ENCODE peak calls at places on chromosomes 12 and 14, in nine cellular contexts. B is mucosa of descending colon, R is lung, J is upper lobe of left lung, M is endothelial cell of umbilical vein, A is heart left ventricle, E is mammary epithelial cell, G is cardiac muscle cell, S is transverse colon. C is an unnamed sample.

GRCh38 chr14:71586131-71586893 is 345.9 kb upstream of the RGS6 start:
- DNase-seq in B (no peak), S (no peak), R (no peak), A (no peak), E (peak; percentile 16), G (peak; percentile 64), J (no peak), M (no peak), C (no peak)

GRCh38 chr12:99024191-99024590 is 379.1 kb downstream of the APAF1 start:
- DNase-seq in R (no peak), B (no peak), A (no peak), S (no peak), E (no peak), G (no peak), M (no peak), J (no peak), C (no peak)

GRCh38 chr12:118922405-118922804 is 58.9 kb upstream of the SRRM4 start:
- DNase-seq in S (no peak), M (no peak), E (no peak), B (no peak), A (no peak), R (no peak), J (no peak), G (peak; percentile 69), C (no peak)

GRCh38 chr12:1047898-1048660 is 57.1 kb downstream of the ERC1 start:
- DNase-seq in S (no peak), M (peak; percentile 47), R (no peak), J (no peak), E (peak; percentile 16), G (no peak), A (no peak), B (no peak), C (no peak)

GRCh38 chr12:58148405-58148804 is 207.0 kb downstream of the ATP23 start:
- DNase-seq in J (no peak), M (peak; percentile 94), R (no peak), B (no peak), A (no peak), S (no peak), E (peak; percentile 84), G (no peak), C (no peak)

GRCh38 chr12:69645031-69645430 is 34.3 kb upstream of the LRRC10 start:
- DNase-seq in B (no peak), M (no peak), G (no peak), J (no peak), E (peak; percentile 13), R (no peak), A (no peak), S (no peak), C (no peak)

GRCh38 chr12:5514016-5514415 is 82.1 kb downstream of the NTF3 start:
- DNase-seq in R (no peak), G (no peak), M (no peak), S (no peak), B (no peak), E (no peak), J (no peak), A (no peak), C (no peak)

GRCh38 chr12:95169368-95169767 is 47.9 kb downstream of the FGD6 start:
- DNase-seq in A (no peak), R (no peak), G (no peak), S (peak; percentile 61), E (peak; percentile 77), M (peak; percentile 96), J (no peak), B (no peak), C (no peak)

GRCh38 chr12:62347922-62348650 is 87.9 kb downstream of the USP15 start:
- DNase-seq in S (no peak), R (no peak), M (no peak), B (no peak), J (no peak), G (no peak), E (no peak), A (no peak), C (no peak)

GRCh38 chr12:101021911-101022388 is 188.1 kb downstream of the SLC5A8 start:
- DNase-seq in G (no peak), M (peak; percentile 76), R (no peak), E (peak; percentile 79), B (no peak), A (no peak), J (no peak), S (no peak), C (no peak)

GRCh38 chr14:92793709-92794546 is at the start of gene GOLGA5:
- DNase-seq in M (peak; percentile 99), R (peak; percentile 96), G (peak; percentile 98), B (peak; percentile 99), E (peak; percentile 97), J (peak; percentile 100), S (peak; percentile 99), A (peak; percentile 98), C (peak; percentile 97)
- TF ChIP-seq CTCF in M (no peak), R (peak; percentile 14), G (no peak), B (peak; percentile 7), E (no peak), J (peak; percentile 70), S (no peak), A (no peak), C (no peak)

GRCh38 chr12:122094261-122094734 is 15.7 kb downstream of the MLXIP start:
- DNase-seq in J (no peak), B (no peak), A (no peak), E (no peak), G (no peak), R (no peak), S (no peak), M (no peak), C (no peak)

GRCh38 chr12:122094735-122095561 is 16.4 kb downstream of the MLXIP start:
- DNase-seq in S (no peak), R (no peak), E (no peak), M (peak; percentile 32), B (peak; percentile 47), J (no peak), G (peak; percentile 28), A (no peak), C (no peak)

GRCh38 chr12:122097641-122098364 is 19.2 kb downstream of the MLXIP start:
- DNase-seq in G (peak; percentile 18), S (peak; percentile 85), M (peak; percentile 67), B (peak; percentile 85), J (peak; percentile 73), E (no peak), R (peak; percentile 83), A (no peak), C (no peak)

GRCh38 chr12:122096014-122096413 is 17.5 kb downstream of the MLXIP start:
- DNase-seq in B (peak; percentile 36), G (no peak), A (no peak), J (no peak), S (peak; percentile 5), M (no peak), E (no peak), R (no peak), C (no peak)

GRCh38 chr12:122096591-122097149 is 18.1 kb downstream of the MLXIP start:
- DNase-seq in M (peak; percentile 63), S (peak; percentile 17), R (no peak), B (peak; percentile 67), J (no peak), G (no peak), E (peak; percentile 96), A (no peak), C (peak; percentile 81)
- H3K4me1 ChIP-seq in M (peaks cover 31% of the 10 kb centered on the region), S (peaks cover 78% of the 10 kb centered on the region), R (peaks cover 54% of the 10 kb centered on the region), B (peaks cover 72% of the 10 kb centered on the region), J (peaks cover 70% of the 10 kb centered on the region), G (peaks cover 18% of the 10 kb centered on the region), E (peaks cover 53% of the 10 kb centered on the region), A (peaks cover 4% of the 10 kb centered on the region), C (peaks cover 31% of the 10 kb centered on the region)

GRCh38 chr12:129404556-129404955 is 499.3 kb downstream of the TMEM132D start:
- DNase-seq in B (no peak), E (no peak), M (no peak), S (no peak), A (no peak), G (no peak), R (no peak), J (no peak), C (no peak)
- H3K36me3 ChIP-seq in B (no peaks in the 10 kb centered on the region), E (no peaks in the 10 kb centered on the region), M (no peaks in the 10 kb centered on the region), S (no peaks in the 10 kb centered on the region), A (no peaks in the 10 kb centered on the region), G (no peaks in the 10 kb centered on the region), R (no peaks in the 10 kb centered on the region), J (no peaks in the 10 kb centered on the region), C (no peaks in the 10 kb centered on the region)

GRCh38 chr14:75441731-75442130 is 13.9 kb downstream of the JDP2 start:
- DNase-seq in M (no peak), R (no peak), A (no peak), S (no peak), G (no peak), E (no peak), B (no peak), J (no peak), C (no peak)
- TF ChIP-seq CTCF in M (no peak), R (no peak), A (no peak), S (no peak), G (no peak), E (no peak), B (no peak), J (no peak), C (no peak)

DNA sequence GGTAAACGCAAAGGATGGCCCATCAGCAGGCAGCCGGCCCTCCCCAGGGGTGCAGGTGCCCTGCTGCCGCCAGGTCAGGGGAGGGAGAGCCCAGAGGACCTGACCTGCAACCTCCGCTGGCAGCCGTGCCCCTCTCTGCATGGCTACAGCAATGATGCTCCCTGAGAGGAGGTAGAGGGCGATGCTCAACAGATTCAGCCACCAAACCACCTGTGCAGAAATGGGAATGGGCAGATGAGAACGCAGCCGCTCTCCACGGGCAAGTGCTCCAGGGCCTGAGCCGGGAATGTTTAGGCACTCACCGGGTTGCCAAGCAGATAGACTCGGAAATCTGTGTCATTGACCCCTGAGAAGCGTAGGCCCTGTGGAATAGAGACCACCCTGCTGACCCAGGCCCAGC is 8.7 kb upstream of the NGB start:
- DNase-seq in J (no peak), B (no peak), E (no peak), R (no peak), A (no peak), S (no peak), G (no peak), M (no peak), C (no peak)
- H3K4me1 ChIP-seq in J (no peaks in the 10 kb centered on the region), B (no peaks in the 10 kb centered on the region), E (no peaks in the 10 kb centered on the region), R (no peaks in the 10 kb centered on the region), A (no peaks in the 10 kb centered on the region), S (no peaks in the 10 kb centered on the region), G (no peaks in the 10 kb centered on the region), M (no peaks in the 10 kb centered on the region), C (no peaks in the 10 kb centered on the region)